ENCODE peak calls at places on chromosomes 3 and 15, in five cellular contexts. V is mucosa of gallbladder; F is activated CD4-positive, CD25-positive, alpha-beta regulatory T cell treated with anti-CD3 and anti-CD28 coated beads, Interleukin-2, amount 50 U/mL, for 16 hours; Z is PC-3; Q is EH. G is an unnamed sample.
A peak's percentile ranks its signal among the peaks of the same experiment; 100 is the strongest.

GRCh38 chr3:156723182-156723619 is 48.8 kb downstream of the TIPARP start:
- DNase-seq in V (no peak), F (no peak), Z (no peak), Q (peak; percentile 49), G (no peak)

GRCh38 chr15:58472821-58473581 is 41.2 kb downstream of the LIPC start:
- DNase-seq in V (no peak), F (no peak), Z (peak; percentile 33), Q (peak; percentile 62), G (no peak)

GRCh38 chr15:71730277-71731144 is 79.8 kb upstream of the NR2E3 start:
- DNase-seq in V (peak; percentile 64), F (peak; percentile 2), Z (peak; percentile 76), Q (peak; percentile 75), G (peak; percentile 23)

GRCh38 chr3:188780188-188781147 is 391.3 kb upstream of the TPRG1 start:
- DNase-seq in V (no peak), F (no peak), Z (no peak), Q (peak; percentile 39), G (no peak)

GRCh38 chr3:10949197-10949596 is 43.4 kb upstream of the SLC6A1 start:
- DNase-seq in V (no peak), F (no peak), Z (no peak), Q (no peak), G (no peak)

GRCh38 chr3:10672422-10672821 is 143.6 kb upstream of the SLC6A11 start:
- DNase-seq in V (no peak), F (no peak), Z (no peak), Q (peak; percentile 6), G (no peak)

GRCh38 chr3:139265131-139266016 is 78.4 kb upstream of the MRPS22 start:
- DNase-seq in V (no peak), F (no peak), Z (no peak), Q (no peak), G (no peak)

GRCh38 chr15:91694131-91694828 is 159.2 kb upstream of the SLCO3A1 start:
- DNase-seq in V (no peak), F (no peak), Z (no peak), Q (peak; percentile 53), G (no peak)

GRCh38 chr3:39639344-39640236 is 169.8 kb upstream of the MYRIP start:
- DNase-seq in V (peak; percentile 31), F (no peak), Z (peak; percentile 94), Q (peak; percentile 98), G (no peak)

GRCh38 chr3:112531358-112531781 is 30.4 kb downstream of the ATG3 start:
- DNase-seq in V (no peak), F (no peak), Z (peak; percentile 71), Q (peak; percentile 40), G (no peak)

GRCh38 chr15:67715166-67715565 is 110.1 kb upstream of the SKOR1 start:
- DNase-seq in V (no peak), F (no peak), Z (no peak), Q (no peak), G (peak; percentile 92)

GRCh38 chr3:21256932-21257331 is 494.1 kb downstream of the ZNF385D start:
- DNase-seq in V (peak; percentile 56), F (no peak), Z (no peak), Q (no peak), G (peak; percentile 56)

GRCh38 chr15:27563765-27564164 is 535.4 kb downstream of the OCA2 start:
- DNase-seq in V (no peak), F (no peak), Z (no peak), Q (no peak), G (no peak)

GRCh38 chr3:197125601-197126000 is 96.0 kb upstream of the MELTF start:
- DNase-seq in V (no peak), F (no peak), Z (no peak), Q (peak; percentile 70), G (no peak)

GRCh38 chr15:31024330-31024729 is 32.9 kb upstream of the MTMR10 start:
- DNase-seq in V (no peak), F (no peak), Z (peak; percentile 32), Q (peak; percentile 99), G (no peak)

GRCh38 chr3:162147996-162148395 is 651.4 kb downstream of the OTOL1 start:
- DNase-seq in V (no peak), F (no peak), Z (no peak), Q (no peak), G (no peak)

GRCh38 chr3:16243706-16244490 is 20.8 kb downstream of the DPH3 start:
- DNase-seq in V (no peak), F (no peak), Z (peak; percentile 79), Q (peak; percentile 72), G (no peak)

GRCh38 chr3:134423153-134423552 is 48.9 kb upstream of the AMOTL2 start:
- DNase-seq in V (no peak), F (no peak), Z (peak; percentile 11), Q (peak; percentile 75), G (peak; percentile 75)

GRCh38 chr3:186985713-186986364 is 55.5 kb downstream of the ST6GAL1 start:
- DNase-seq in V (no peak), F (no peak), Z (peak; percentile 66), Q (no peak), G (no peak)